ENCODE peak calls at places on chromosomes 11 and 22, in nine cellular contexts. D is GM12891; H is Daoy; N is NCI-H1105; I is CD8-positive, alpha-beta memory T cell; A is stimulated activated CD8-positive, alpha-beta memory T cell treated with anti-CD3 and anti-CD28 coated beads, Interleukin-7, amount 100 ng/mL, for 48 hours; R is cardiac fibroblast; Z is fibroblast of lung; V is activated CD4-positive, CD25-positive, alpha-beta regulatory T cell. X is an unnamed sample.

GRCh38 chr22:22884888-22885840 is 2.5 kb upstream of the IGLL5 start:
- DNase-seq in D (peak), H (no peak), N (no peak), I (no peak), A (peak), R (no peak), Z (no peak), V (no peak), X (no peak)

GRCh38 chr22:23142546-23143105 is 836 bp upstream of the RSPH14 start:
- DNase-seq in D (no peak), H (no peak), N (no peak), I (no peak), A (no peak), R (no peak), Z (no peak), V (no peak), X (no peak)

GRCh38 chr22:22360014-22360413 is 115.4 kb downstream of the VPREB1 start:
- DNase-seq in D (no peak), H (no peak), N (no peak), I (no peak), A (no peak), R (no peak), Z (no peak), V (no peak), X (no peak)

GRCh38 chr11:75513250-75513649 is 12.5 kb downstream of the GDPD5 start:
- DNase-seq in D (no peak), H (no peak), N (no peak), I (no peak), A (no peak), R (peak), Z (peak), V (no peak), X (no peak)

GRCh38 chr11:119156496-119156895 is 7.6 kb downstream of the ABCG4 start:
- DNase-seq in D (no peak), H (no peak), N (no peak), I (no peak), A (no peak), R (no peak), Z (no peak), V (no peak), X (no peak)

GRCh38 chr11:32323814-32324130 is 111.6 kb downstream of the WT1 start:
- DNase-seq in D (no peak), H (no peak), N (no peak), I (no peak), A (no peak), R (no peak), Z (no peak), V (no peak), X (no peak)

GRCh38 chr11:34242037-34242625 is 115.7 kb downstream of the ABTB2 start:
- DNase-seq in D (no peak), H (peak), N (no peak), I (no peak), A (no peak), R (peak), Z (no peak), V (no peak), X (peak)

GRCh38 chr11:34324466-34324865 is 33.3 kb downstream of the ABTB2 start:
- DNase-seq in D (no peak), H (no peak), N (no peak), I (no peak), A (no peak), R (no peak), Z (no peak), V (no peak), X (no peak)

GRCh38 chr11:57792870-57793269 is 31.3 kb downstream of the CTNND1 start:
- DNase-seq in D (no peak), H (peak), N (no peak), I (no peak), A (no peak), R (peak), Z (no peak), V (no peak), X (no peak)

GRCh38 chr11:31816467-31817053 is 5.4 kb upstream of the PAX6 start:
- DNase-seq in D (no peak), H (no peak), N (no peak), I (no peak), A (no peak), R (no peak), Z (no peak), V (no peak), X (no peak)

GRCh38 chr22:49302150-49302460 is 525.6 kb downstream of the BRD1 start:
- DNase-seq in D (no peak), H (no peak), N (no peak), I (peak), A (no peak), R (no peak), Z (no peak), V (no peak), X (no peak)